ENCODE peak calls at places on chromosomes 13 and 19, in eight cellular contexts. One of them, this sample, is unnamed.

GRCh38 chr19:57053401-57053800 is 66.4 kb upstream of the USP29 start:
- DNase-seq in thyroid gland: no peak
- DNase-seq in A673: no peak
- DNase-seq in BJ: no peak
- DNase-seq in astrocyte of the spinal cord: no peak
- DNase-seq in HepG2: no peak
- DNase-seq in fibroblast of lung: no peak
- DNase-seq in uterus: no peak
- DNase-seq in this sample: no peak

GRCh38 chr19:43784251-43784980 is 3.6 kb upstream of the KCNN4 start:
- DNase-seq in fibroblast of lung: peak; percentile 83
- DNase-seq in uterus: no peak
- DNase-seq in A673: no peak
- DNase-seq in BJ: no peak
- DNase-seq in thyroid gland: no peak
- DNase-seq in astrocyte of the spinal cord: peak; percentile 86
- DNase-seq in HepG2: no peak
- DNase-seq in this sample: no peak

GRCh38 chr13:77239312-77239711 is 87.6 kb downstream of the MYCBP2 start:
- DNase-seq in astrocyte of the spinal cord: peak; percentile 4
- DNase-seq in thyroid gland: no peak
- DNase-seq in fibroblast of lung: peak; percentile 22
- DNase-seq in uterus: no peak
- DNase-seq in HepG2: no peak
- DNase-seq in BJ: no peak
- DNase-seq in A673: no peak
- DNase-seq in this sample: no peak

GRCh38 chr13:63690672-63691071 is 2275.0 kb upstream of the PCDH20 start:
- DNase-seq in uterus: no peak
- DNase-seq in fibroblast of lung: no peak
- DNase-seq in thyroid gland: no peak
- DNase-seq in HepG2: no peak
- DNase-seq in A673: no peak
- DNase-seq in astrocyte of the spinal cord: no peak
- DNase-seq in BJ: no peak
- DNase-seq in this sample: no peak

GRCh38 chr13:27952931-27953670 is 16.0 kb downstream of the CDX2 start:
- DNase-seq in A673: no peak
- DNase-seq in thyroid gland: no peak
- DNase-seq in astrocyte of the spinal cord: no peak
- DNase-seq in BJ: no peak
- DNase-seq in uterus: no peak
- DNase-seq in HepG2: peak; percentile 15
- DNase-seq in fibroblast of lung: no peak
- DNase-seq in this sample: no peak

GRCh38 chr13:99370476-99371272 is 63.5 kb upstream of the GPR183 start:
- DNase-seq in astrocyte of the spinal cord: no peak
- DNase-seq in HepG2: no peak
- DNase-seq in fibroblast of lung: no peak
- DNase-seq in A673: no peak
- DNase-seq in BJ: no peak
- DNase-seq in thyroid gland: no peak
- DNase-seq in uterus: no peak
- DNase-seq in this sample: no peak

GRCh38 chr19:11242864-11243797 is 3.7 kb downstream of the ANGPTL8 start:
- DNase-seq in uterus: peak; percentile 93
- DNase-seq in fibroblast of lung: peak; percentile 86
- DNase-seq in A673: peak; percentile 84
- DNase-seq in astrocyte of the spinal cord: peak; percentile 67
- DNase-seq in BJ: no peak
- DNase-seq in thyroid gland: peak; percentile 94
- DNase-seq in HepG2: peak; percentile 61
- DNase-seq in this sample: peak; percentile 89

GRCh38 chr19:30689474-30689873 is 317.3 kb downstream of the ZNF536 start:
- DNase-seq in A673: no peak
- DNase-seq in BJ: no peak
- DNase-seq in astrocyte of the spinal cord: no peak
- DNase-seq in thyroid gland: no peak
- DNase-seq in uterus: no peak
- DNase-seq in fibroblast of lung: no peak
- DNase-seq in HepG2: no peak
- DNase-seq in this sample: no peak

GRCh38 chr13:59452189-59452588 is 711.5 kb downstream of the DIAPH3 start:
- DNase-seq in uterus: no peak
- DNase-seq in A673: peak; percentile 51
- DNase-seq in thyroid gland: no peak
- DNase-seq in fibroblast of lung: no peak
- DNase-seq in BJ: no peak
- DNase-seq in astrocyte of the spinal cord: no peak
- DNase-seq in HepG2: no peak
- DNase-seq in this sample: no peak

GRCh38 chr13:53490732-53491131 is 462.1 kb downstream of the OLFM4 start:
- DNase-seq in HepG2: no peak
- DNase-seq in A673: peak; percentile 10
- DNase-seq in fibroblast of lung: no peak
- DNase-seq in BJ: no peak
- DNase-seq in thyroid gland: no peak
- DNase-seq in uterus: no peak
- DNase-seq in astrocyte of the spinal cord: no peak
- DNase-seq in this sample: no peak

GRCh38 chr13:90838561-90838960 is 508.9 kb upstream of the MIR17HG start:
- DNase-seq in A673: no peak
- DNase-seq in HepG2: no peak
- DNase-seq in fibroblast of lung: no peak
- DNase-seq in astrocyte of the spinal cord: no peak
- DNase-seq in BJ: no peak
- DNase-seq in uterus: no peak
- DNase-seq in thyroid gland: no peak
- DNase-seq in this sample: no peak

GRCh38 chr13:110097013-110097412 is 209.9 kb downstream of the COL4A1 start:
- DNase-seq in HepG2: no peak
- DNase-seq in uterus: no peak
- DNase-seq in BJ: no peak
- DNase-seq in A673: no peak
- DNase-seq in astrocyte of the spinal cord: no peak
- DNase-seq in fibroblast of lung: peak; percentile 46
- DNase-seq in thyroid gland: no peak
- DNase-seq in this sample: no peak

GRCh38 chr13:30116379-30116778 is 191.0 kb downstream of the KATNAL1 start:
- DNase-seq in HepG2: no peak
- DNase-seq in A673: no peak
- DNase-seq in fibroblast of lung: no peak
- DNase-seq in BJ: no peak
- DNase-seq in thyroid gland: no peak
- DNase-seq in astrocyte of the spinal cord: no peak
- DNase-seq in uterus: no peak
- DNase-seq in this sample: no peak

GRCh38 chr13:37074703-37075102 is 15.2 kb upstream of the SUPT20H start:
- DNase-seq in uterus: no peak
- DNase-seq in BJ: peak; percentile 8
- DNase-seq in fibroblast of lung: peak; percentile 57
- DNase-seq in HepG2: no peak
- DNase-seq in A673: peak; percentile 71
- DNase-seq in thyroid gland: no peak
- DNase-seq in astrocyte of the spinal cord: peak; percentile 55
- DNase-seq in this sample: no peak
- TF ChIP-seq CTCF in uterus: peak; percentile 43
- TF ChIP-seq CTCF in BJ: peak; percentile 32
- TF ChIP-seq CTCF in fibroblast of lung: no peak
- TF ChIP-seq CTCF in HepG2: peak; percentile 14
- TF ChIP-seq CTCF in A673: peak; percentile 65
- TF ChIP-seq CTCF in thyroid gland: no peak
- TF ChIP-seq CTCF in astrocyte of the spinal cord: peak; percentile 22
- TF ChIP-seq CTCF in this sample: no peak

GRCh38 chr13:114017966-114018365 is 44.1 kb upstream of the C13orf46 start:
- DNase-seq in BJ: no peak
- DNase-seq in thyroid gland: no peak
- DNase-seq in uterus: no peak
- DNase-seq in HepG2: no peak
- DNase-seq in astrocyte of the spinal cord: no peak
- DNase-seq in A673: no peak
- DNase-seq in fibroblast of lung: no peak
- DNase-seq in this sample: no peak

GRCh38 chr13:114019367-114019766 is 45.5 kb upstream of the C13orf46 start:
- DNase-seq in astrocyte of the spinal cord: no peak
- DNase-seq in thyroid gland: no peak
- DNase-seq in A673: peak; percentile 48
- DNase-seq in uterus: no peak
- DNase-seq in HepG2: no peak
- DNase-seq in fibroblast of lung: no peak
- DNase-seq in BJ: no peak
- DNase-seq in this sample: no peak

GRCh38 chr13:114017028-114017630 is 43.3 kb upstream of the C13orf46 start:
- DNase-seq in astrocyte of the spinal cord: peak; percentile 55
- DNase-seq in A673: no peak
- DNase-seq in fibroblast of lung: peak; percentile 50
- DNase-seq in HepG2: no peak
- DNase-seq in BJ: no peak
- DNase-seq in uterus: no peak
- DNase-seq in thyroid gland: no peak
- DNase-seq in this sample: no peak

GRCh38 chr13:114016321-114017027 is 42.6 kb upstream of the C13orf46 start:
- DNase-seq in HepG2: no peak
- DNase-seq in astrocyte of the spinal cord: no peak
- DNase-seq in uterus: no peak
- DNase-seq in A673: no peak
- DNase-seq in thyroid gland: no peak
- DNase-seq in BJ: no peak
- DNase-seq in fibroblast of lung: no peak
- DNase-seq in this sample: no peak

DNA sequence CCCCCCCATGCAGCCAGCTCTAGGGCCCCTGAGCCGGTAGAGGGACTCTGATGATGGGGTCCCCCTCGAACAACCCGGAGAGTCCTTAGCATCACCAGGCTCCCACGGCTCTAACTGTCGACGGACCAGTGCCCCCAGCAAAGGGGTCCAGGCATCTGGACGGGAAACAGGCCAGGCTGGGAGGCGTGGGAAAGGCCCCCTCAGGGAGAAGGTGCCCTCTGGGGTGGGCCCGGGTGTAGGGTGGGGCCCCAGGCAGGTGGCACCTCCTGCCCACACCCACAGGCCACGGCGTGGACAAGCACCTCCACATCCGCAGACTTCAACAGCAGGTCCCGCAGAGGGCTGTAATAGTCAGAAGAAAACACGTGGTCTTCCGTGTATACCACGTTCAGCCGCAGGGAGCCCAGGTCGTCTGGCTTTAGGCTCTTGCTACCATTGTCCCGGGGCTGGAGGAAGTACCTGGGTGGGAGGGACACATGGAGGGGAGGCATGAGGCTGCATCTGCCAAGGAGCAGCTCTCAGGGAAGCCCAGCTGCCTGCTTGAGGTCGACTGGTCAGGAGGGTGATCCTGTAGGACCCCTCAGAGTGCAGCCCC is 44.7 kb upstream of the C13orf46 start:
- DNase-seq in thyroid gland: no peak
- DNase-seq in BJ: no peak
- DNase-seq in uterus: no peak
- DNase-seq in A673: no peak
- DNase-seq in fibroblast of lung: no peak
- DNase-seq in astrocyte of the spinal cord: no peak
- DNase-seq in HepG2: no peak
- DNase-seq in this sample: no peak
- TF ChIP-seq CTCF in thyroid gland: no peak
- TF ChIP-seq CTCF in BJ: no peak
- TF ChIP-seq CTCF in uterus: no peak
- TF ChIP-seq CTCF in A673: no peak
- TF ChIP-seq CTCF in fibroblast of lung: no peak
- TF ChIP-seq CTCF in astrocyte of the spinal cord: no peak
- TF ChIP-seq CTCF in HepG2: no peak
- TF ChIP-seq CTCF in this sample: no peak

GRCh38 chr13:97911311-97912138 is 42.0 kb upstream of the IPO5 start:
- DNase-seq in fibroblast of lung: no peak
- DNase-seq in HepG2: peak; percentile 19
- DNase-seq in astrocyte of the spinal cord: peak; percentile 27
- DNase-seq in uterus: no peak
- DNase-seq in BJ: no peak
- DNase-seq in thyroid gland: peak; percentile 19
- DNase-seq in A673: no peak
- DNase-seq in this sample: no peak
- TF ChIP-seq CTCF in fibroblast of lung: no peak
- TF ChIP-seq CTCF in HepG2: peak; percentile 70
- TF ChIP-seq CTCF in astrocyte of the spinal cord: peak; percentile 44
- TF ChIP-seq CTCF in uterus: no peak
- TF ChIP-seq CTCF in BJ: peak; percentile 36
- TF ChIP-seq CTCF in thyroid gland: no peak
- TF ChIP-seq CTCF in A673: peak; percentile 56
- TF ChIP-seq CTCF in this sample: no peak

DNA sequence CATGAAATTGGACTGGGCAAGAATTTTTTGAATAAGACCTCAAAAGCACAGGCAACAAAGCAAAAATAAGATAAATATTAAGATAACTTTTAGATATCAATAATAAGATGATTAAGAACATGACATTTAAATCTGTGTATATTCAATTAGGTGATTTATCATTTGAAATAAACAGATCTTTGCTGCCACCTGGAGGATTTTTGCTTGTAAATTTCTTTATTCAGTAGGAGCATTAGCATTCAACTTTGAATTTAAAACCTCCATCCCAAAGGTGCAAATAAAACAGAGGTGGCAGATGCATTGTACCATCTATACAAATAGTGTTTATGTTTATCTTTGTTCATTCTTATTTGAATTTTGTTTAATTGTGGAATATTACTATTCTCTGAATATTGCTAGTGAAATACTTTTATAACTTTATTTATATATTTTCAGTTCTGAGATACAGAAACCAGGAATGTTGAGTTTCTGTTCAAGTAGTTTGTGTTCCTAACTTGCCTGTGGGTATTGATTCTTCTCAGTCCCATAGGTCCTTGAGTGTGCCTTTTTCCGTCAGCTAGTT is 20.9 kb downstream of the COG6 start:
- DNase-seq in astrocyte of the spinal cord: peak; percentile 62
- DNase-seq in BJ: no peak
- DNase-seq in thyroid gland: peak; percentile 9
- DNase-seq in A673: peak; percentile 84
- DNase-seq in uterus: peak; percentile 23
- DNase-seq in fibroblast of lung: peak; percentile 68
- DNase-seq in HepG2: peak; percentile 28
- DNase-seq in this sample: no peak
- TF ChIP-seq CTCF in astrocyte of the spinal cord: peak; percentile 30
- TF ChIP-seq CTCF in BJ: peak; percentile 40
- TF ChIP-seq CTCF in thyroid gland: no peak
- TF ChIP-seq CTCF in A673: peak; percentile 66
- TF ChIP-seq CTCF in uterus: peak; percentile 60
- TF ChIP-seq CTCF in fibroblast of lung: no peak
- TF ChIP-seq CTCF in HepG2: no peak
- TF ChIP-seq CTCF in this sample: no peak

This sample was measured in coronary artery.